ENCODE peak calls at places on chromosomes 1 and 21, in five cellular contexts. U, Q, G, R and L are unnamed samples.

GRCh38 chr1:43312212-43312623 is 11.4 kb downstream of the TIE1 start:
- DNase-seq in U (no peak), Q (no peak), G (no peak), R (no peak), L (no peak)

GRCh38 chr1:44239337-44239960 is 26.2 kb downstream of the DMAP1 start:
- DNase-seq in R (no peak), G (peak), U (peak), Q (peak), L (no peak)

GRCh38 chr1:5994713-5995621 is 2.7 kb upstream of the NPHP4 start:
- DNase-seq in R (peak), Q (no peak), U (no peak), G (peak), L (no peak)

GRCh38 chr1:183449223-183449770 is 23.0 kb upstream of the SMG7 start:
- DNase-seq in R (no peak), G (no peak), Q (no peak), U (no peak), L (no peak)

GRCh38 chr1:150535511-150536281 is 13.5 kb upstream of the ADAMTSL4 start:
- DNase-seq in R (no peak), Q (no peak), G (no peak), U (peak), L (no peak)

GRCh38 chr1:212203611-212204010 is 81.6 kb upstream of the PPP2R5A start:
- DNase-seq in U (no peak), Q (no peak), R (no peak), G (no peak), L (peak)

GRCh38 chr21:42130447-42130846 is 59.3 kb downstream of the UMODL1 start:
- DNase-seq in Q (no peak), R (no peak), G (no peak), U (no peak), L (no peak)

GRCh38 chr1:113901171-113901570 is 3.4 kb downstream of the AP4B1 start:
- DNase-seq in Q (no peak), G (no peak), R (no peak), U (no peak), L (no peak)

GRCh38 chr1:97334454-97334853 is 586.4 kb downstream of the DPYD start:
- DNase-seq in Q (no peak), R (no peak), G (no peak), U (peak), L (no peak)